ENCODE peak calls at places on chromosomes 2 and 18, in five cellular contexts. U is GM23248, D is right cardiac atrium, H is BE2C, I is adipocyte. Z is an unnamed sample. For H3K4me1, the result is how much of the 10 kb centered on the place peaks cover.

GRCh38 chr2:157698430-157698829 is 69.8 kb upstream of the ACVR1C start:
- DNase-seq in I (no peak), H (no peak), D (no peak), U (no peak), Z (no peak)

GRCh38 chr2:61816480-61817355 is 37.1 kb downstream of the FAM161A start:
- DNase-seq in H (no peak), D (no peak), U (peak), I (no peak), Z (no peak)

GRCh38 chr2:24054366-24055010 is 4.9 kb downstream of the FKBP1B start:
- DNase-seq in H (peak), D (no peak), U (no peak), I (no peak), Z (no peak)

GRCh38 chr18:75854174-75854573 is 426.7 kb upstream of the SMIM21 start:
- DNase-seq in H (peak), D (no peak), I (no peak), U (no peak), Z (no peak)

GRCh38 chr18:44679912-44680270 is 797 bp upstream of the SETBP1 start:
- DNase-seq in H (peak), D (peak), I (peak), U (peak), Z (peak)

GRCh38 chr2:1233280-1233679 is 180.0 kb upstream of the TPO start:
- DNase-seq in U (no peak), I (no peak), H (no peak), D (no peak), Z (no peak)

GRCh38 chr2:180130403-180130802 is 123.3 kb upstream of the CWC22 start:
- DNase-seq in H (no peak), D (no peak), U (peak), I (peak), Z (peak)

GRCh38 chr2:191899442-191899841 is 52.6 kb upstream of the CAVIN2 start:
- DNase-seq in H (no peak), I (peak), U (peak), D (no peak), Z (peak)

GRCh38 chr2:164613321-164613982 is 7.8 kb downstream of the GRB14 start:
- DNase-seq in H (no peak), D (no peak), U (no peak), I (no peak), Z (no peak)

GRCh38 chr2:233988581-233988980 is 61.9 kb upstream of the SPP2 start:
- DNase-seq in I (no peak), D (no peak), H (peak), U (no peak), Z (no peak)

GRCh38 chr2:61135510-61135909 is 26.5 kb upstream of the C2orf74 start:
- DNase-seq in D (no peak), U (peak), H (peak), I (peak), Z (peak)

DNA sequence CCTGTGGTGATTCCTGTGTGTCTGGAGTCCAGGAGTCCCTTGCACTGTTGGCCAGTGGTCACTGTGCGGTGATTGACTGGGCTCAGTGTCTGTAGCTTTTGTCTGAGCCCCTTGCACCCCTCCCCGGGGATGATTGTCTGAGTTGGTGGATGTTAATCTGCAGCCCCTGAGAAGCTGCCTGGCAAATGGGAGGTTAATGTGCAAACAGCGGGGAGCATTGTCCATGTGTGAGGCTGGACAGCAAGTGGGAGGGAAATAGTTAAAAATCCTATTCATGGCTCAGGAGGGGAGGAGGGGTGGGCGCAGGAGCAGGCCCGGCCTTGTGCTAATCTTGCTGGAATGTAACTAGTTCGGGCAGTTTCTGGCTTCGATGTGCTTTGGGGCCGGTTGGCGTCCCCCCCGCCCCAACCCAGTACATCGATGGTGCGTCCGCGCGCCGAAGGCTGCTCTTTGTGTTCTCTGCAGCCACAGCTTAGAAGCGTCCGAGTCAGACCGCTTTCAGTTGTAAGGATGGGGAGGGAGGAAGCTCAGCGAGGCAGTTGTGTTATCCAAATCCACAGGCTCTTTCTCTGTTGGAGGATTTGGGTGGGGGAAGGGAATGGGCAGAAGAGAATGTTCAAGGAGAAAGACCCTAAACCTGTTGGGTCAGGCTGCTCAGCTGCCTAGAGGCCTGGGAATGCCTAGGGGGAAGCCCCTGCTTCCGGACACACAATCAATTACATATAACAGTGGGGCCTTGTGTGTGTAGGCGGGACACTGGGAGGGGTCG is 71.8 kb downstream of the TGOLN2 start:
- DNase-seq in I (peak), D (peak), H (no peak), U (peak), Z (peak)
- H3K4me1 ChIP-seq in I (half or more), D (under half), H (under half), U (under half), Z (under half)

GRCh38 chr18:35045121-35045520 is 3.9 kb downstream of the MAPRE2 start:
- DNase-seq in I (peak), D (no peak), U (peak), H (peak), Z (peak)

GRCh38 chr18:35047697-35048292 is 6.6 kb downstream of the MAPRE2 start:
- DNase-seq in D (no peak), H (no peak), I (no peak), U (no peak), Z (no peak)

GRCh38 chr18:35042389-35043066 is 1.3 kb downstream of the MAPRE2 start:
- DNase-seq in H (no peak), U (peak), D (no peak), I (no peak), Z (peak)

GRCh38 chr18:35043207-35043606 is 2.0 kb downstream of the MAPRE2 start:
- DNase-seq in U (no peak), D (no peak), I (no peak), H (no peak), Z (no peak)

GRCh38 chr18:35045808-35046207 is 4.6 kb downstream of the MAPRE2 start:
- DNase-seq in I (no peak), H (no peak), U (peak), D (no peak), Z (no peak)
- H3K4me1 ChIP-seq in I (under half), H (under half), U (under half), D (under half), Z (under half)

GRCh38 chr18:35566019-35566418 is 15.5 kb upstream of the GALNT1 start:
- DNase-seq in H (no peak), D (no peak), U (no peak), I (no peak), Z (no peak)
- H3K4me1 ChIP-seq in H (under half), D (under half), U (under half), I (under half), Z (under half)

DNA sequence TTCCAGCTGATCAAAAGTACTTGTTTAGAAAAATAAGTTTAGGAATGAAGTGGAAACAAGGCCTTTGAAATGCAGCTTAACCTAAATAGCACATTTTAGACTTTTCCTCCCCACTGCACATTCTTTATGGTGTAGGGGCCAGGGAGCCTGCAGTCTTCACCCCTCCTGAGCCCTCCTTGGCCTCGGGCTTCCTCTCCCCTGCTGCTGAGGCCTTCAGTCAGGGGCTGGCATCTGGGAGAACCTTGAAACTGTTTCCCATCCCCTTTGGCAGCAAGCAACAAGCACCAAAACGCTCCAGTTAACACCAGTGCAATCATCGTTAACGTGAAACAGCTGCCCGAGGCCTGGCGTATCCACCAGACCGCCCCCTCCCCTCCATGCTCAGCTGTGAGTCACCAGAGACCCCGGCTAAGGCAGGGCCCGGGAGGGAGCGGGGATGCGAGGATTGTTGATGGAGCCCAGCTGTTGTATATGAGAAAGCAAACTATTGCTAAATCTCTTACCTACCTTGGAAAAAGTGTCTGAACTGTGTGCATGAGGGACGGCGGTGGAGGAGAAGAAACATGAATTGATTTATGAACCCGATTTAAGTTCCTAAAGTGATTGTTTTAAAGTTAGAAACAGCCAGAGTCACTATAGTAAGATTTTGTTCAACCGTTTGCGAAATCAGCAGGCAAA is 5.3 kb downstream of the ZFP36L2 start:
- DNase-seq in D (peak), I (peak), H (peak), U (peak), Z (peak)
- H3K4me1 ChIP-seq in D (under half), I (under half), H (under half), U (under half), Z (under half)

DNA sequence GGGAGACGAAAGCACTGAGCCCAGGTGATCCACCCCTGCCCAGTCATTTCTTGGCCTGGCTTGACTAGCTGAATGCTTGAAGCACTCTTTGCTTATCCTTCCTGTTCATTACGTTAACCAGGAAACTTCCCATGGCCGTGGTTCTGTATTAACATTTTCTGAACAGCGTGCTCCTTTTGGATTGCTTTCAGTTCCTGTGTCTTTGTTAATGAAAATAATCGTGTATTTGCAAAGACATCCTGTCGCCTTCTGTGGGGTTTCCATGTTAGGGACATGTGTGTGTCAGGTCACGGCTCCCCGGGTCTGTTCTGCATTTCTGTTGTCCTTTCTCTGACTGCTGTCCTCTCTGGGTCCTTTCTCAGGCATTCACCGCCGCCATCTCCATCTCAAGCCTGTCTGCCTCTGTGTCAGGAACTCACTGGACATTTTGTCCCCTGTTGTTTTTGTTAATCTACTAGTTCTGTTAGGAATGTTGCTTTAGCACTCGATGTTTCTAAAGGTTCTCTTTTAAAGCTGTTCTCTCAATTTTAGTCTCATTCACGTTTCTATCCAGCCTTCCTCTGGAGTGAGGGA is 434.1 kb upstream of the HS6ST1 start:
- DNase-seq in H (no peak), I (no peak), U (no peak), D (no peak), Z (no peak)
- H3K4me1 ChIP-seq in H (under half), I (under half), U (under half), D (under half), Z (under half)

GRCh38 chr2:239225456-239225855 is 175.4 kb downstream of the HDAC4 start:
- DNase-seq in I (no peak), D (peak), H (no peak), U (no peak), Z (no peak)
- H3K4me1 ChIP-seq in I (half or more), D (under half), H (under half), U (half or more), Z (under half)

GRCh38 chr2:159069229-159069628 is 100.8 kb downstream of the TANC1 start:
- DNase-seq in U (no peak), H (no peak), D (no peak), I (no peak), Z (no peak)
- H3K4me1 ChIP-seq in U (half or more), H (under half), D (under half), I (half or more), Z (under half)

GRCh38 chr2:223959688-223960087 is 2.4 kb downstream of the MRPL44 start:
- DNase-seq in U (peak), I (no peak), H (no peak), D (no peak), Z (no peak)
- H3K4me1 ChIP-seq in U (under half), I (under half), H (under half), D (under half), Z (under half)

Z was measured in mesenchymal stem cell.